ENCODE peak calls at places on chromosomes 2 and 18, in four cellular contexts. One of them, this sample, is unnamed.

GRCh38 chr2:177545143-177545542 is 152.6 kb downstream of the AGPS start:
- DNase-seq in ACHN: no peak
- DNase-seq in NCI-H2029 treated with DMSO at 0.1 percent for 48 hours: no peak
- DNase-seq in posterior cingulate gyrus: no peak
- DNase-seq in this sample: no peak

GRCh38 chr2:68819556-68819955 is 51.6 kb downstream of the BMP10 start:
- DNase-seq in NCI-H2029 treated with DMSO at 0.1 percent for 48 hours: no peak
- DNase-seq in posterior cingulate gyrus: no peak
- DNase-seq in ACHN: no peak
- DNase-seq in this sample: no peak

GRCh38 chr18:64330976-64331375 is 182.1 kb upstream of the LINC00305 start:
- DNase-seq in ACHN: no peak
- DNase-seq in posterior cingulate gyrus: no peak
- DNase-seq in NCI-H2029 treated with DMSO at 0.1 percent for 48 hours: no peak
- DNase-seq in this sample: no peak

GRCh38 chr2:62527478-62528210 is 21.6 kb upstream of the TMEM17 start:
- DNase-seq in ACHN: no peak
- DNase-seq in NCI-H2029 treated with DMSO at 0.1 percent for 48 hours: no peak
- DNase-seq in posterior cingulate gyrus: no peak
- DNase-seq in this sample: no peak

GRCh38 chr2:130390460-130391057 is 34.7 kb downstream of the PTPN18 start:
- DNase-seq in NCI-H2029 treated with DMSO at 0.1 percent for 48 hours: no peak
- DNase-seq in posterior cingulate gyrus: peak; percentile 83
- DNase-seq in ACHN: no peak
- DNase-seq in this sample: no peak

GRCh38 chr2:215904101-215904500 is 109.2 kb downstream of the MREG start:
- DNase-seq in posterior cingulate gyrus: no peak
- DNase-seq in ACHN: peak; percentile 54
- DNase-seq in NCI-H2029 treated with DMSO at 0.1 percent for 48 hours: no peak
- DNase-seq in this sample: no peak

GRCh38 chr2:190649035-190649797 is at the start of gene NAB1:
- DNase-seq in posterior cingulate gyrus: peak; percentile 91
- DNase-seq in ACHN: peak; percentile 47
- DNase-seq in NCI-H2029 treated with DMSO at 0.1 percent for 48 hours: no peak
- DNase-seq in this sample: peak; percentile 70

GRCh38 chr2:240507778-240508251 is 50.0 kb downstream of the ANKMY1 start:
- DNase-seq in NCI-H2029 treated with DMSO at 0.1 percent for 48 hours: no peak
- DNase-seq in ACHN: no peak
- DNase-seq in posterior cingulate gyrus: peak; percentile 58
- DNase-seq in this sample: no peak

GRCh38 chr2:3827673-3828575 is 124.5 kb downstream of the DCDC2C start:
- DNase-seq in ACHN: peak; percentile 42
- DNase-seq in NCI-H2029 treated with DMSO at 0.1 percent for 48 hours: peak; percentile 7
- DNase-seq in posterior cingulate gyrus: no peak
- DNase-seq in this sample: no peak

GRCh38 chr2:218345491-218346176 is 11.0 kb upstream of the CATIP start:
- DNase-seq in ACHN: no peak
- DNase-seq in NCI-H2029 treated with DMSO at 0.1 percent for 48 hours: no peak
- DNase-seq in posterior cingulate gyrus: peak; percentile 55
- DNase-seq in this sample: no peak

GRCh38 chr2:27653397-27653796 is 10.0 kb downstream of the SUPT7L start:
- DNase-seq in posterior cingulate gyrus: no peak
- DNase-seq in ACHN: peak; percentile 86
- DNase-seq in NCI-H2029 treated with DMSO at 0.1 percent for 48 hours: no peak
- DNase-seq in this sample: no peak

GRCh38 chr2:233476083-233476410 is 90.5 kb downstream of the USP40 start:
- DNase-seq in ACHN: no peak
- DNase-seq in NCI-H2029 treated with DMSO at 0.1 percent for 48 hours: no peak
- DNase-seq in posterior cingulate gyrus: no peak
- DNase-seq in this sample: no peak

GRCh38 chr2:144183744-144184143 is 336.2 kb downstream of the ZEB2 start:
- DNase-seq in posterior cingulate gyrus: peak; percentile 72
- DNase-seq in NCI-H2029 treated with DMSO at 0.1 percent for 48 hours: no peak
- DNase-seq in ACHN: no peak
- DNase-seq in this sample: peak; percentile 92

GRCh38 chr2:177332041-177332991 is 60.3 kb upstream of the AGPS start:
- DNase-seq in ACHN: peak; percentile 85
- DNase-seq in NCI-H2029 treated with DMSO at 0.1 percent for 48 hours: peak; percentile 75
- DNase-seq in posterior cingulate gyrus: peak; percentile 81
- DNase-seq in this sample: peak; percentile 55

GRCh38 chr2:925309-925708 is 25.3 kb upstream of the SNTG2 start:
- DNase-seq in posterior cingulate gyrus: peak; percentile 21
- DNase-seq in NCI-H2029 treated with DMSO at 0.1 percent for 48 hours: no peak
- DNase-seq in ACHN: no peak
- DNase-seq in this sample: no peak

GRCh38 chr2:39119732-39120520 is 925 bp downstream of the SOS1 start:
- DNase-seq in posterior cingulate gyrus: peak; percentile 91
- DNase-seq in ACHN: peak; percentile 60
- DNase-seq in NCI-H2029 treated with DMSO at 0.1 percent for 48 hours: no peak
- DNase-seq in this sample: peak; percentile 74

GRCh38 chr2:215461836-215462532 is 26.1 kb upstream of the FN1 start:
- DNase-seq in NCI-H2029 treated with DMSO at 0.1 percent for 48 hours: no peak
- DNase-seq in posterior cingulate gyrus: no peak
- DNase-seq in ACHN: no peak
- DNase-seq in this sample: no peak

GRCh38 chr18:68734311-68734710 is 19.4 kb upstream of the TMX3 start:
- DNase-seq in posterior cingulate gyrus: no peak
- DNase-seq in ACHN: no peak
- DNase-seq in NCI-H2029 treated with DMSO at 0.1 percent for 48 hours: no peak
- DNase-seq in this sample: no peak

GRCh38 chr18:46182633-46183401 is 78.6 kb downstream of the HAUS1 start:
- DNase-seq in NCI-H2029 treated with DMSO at 0.1 percent for 48 hours: no peak
- DNase-seq in ACHN: no peak
- DNase-seq in posterior cingulate gyrus: no peak
- DNase-seq in this sample: no peak

GRCh38 chr18:4172491-4172890 is 282.6 kb downstream of the DLGAP1 start:
- DNase-seq in NCI-H2029 treated with DMSO at 0.1 percent for 48 hours: no peak
- DNase-seq in posterior cingulate gyrus: peak; percentile 63
- DNase-seq in ACHN: no peak
- DNase-seq in this sample: no peak

This sample was measured in activated CD8-positive, alpha-beta memory T cell treated with anti-CD3 and anti-CD28 coated beads, Interleukin-2, amount 10 ng/mL, durations not matched to agents 7 days and 5 days.